ENCODE peak calls at places on chromosome 9, in four cellular contexts. One of them, this sample, is unnamed.

GRCh38 chr9:95446984-95447383 is 69.8 kb downstream of the PTCH1 start:
- DNase-seq in NCI-H2227 treated with DMSO at 0.1 percent for 48 hours: no peak
- DNase-seq in mucosa of gallbladder: no peak
- DNase-seq in activated CD4-positive, CD25-positive, alpha-beta regulatory T cell: no peak
- DNase-seq in this sample: no peak

GRCh38 chr9:83153030-83153429 is 90.1 kb upstream of the RASEF start:
- DNase-seq in NCI-H2227 treated with DMSO at 0.1 percent for 48 hours: no peak
- DNase-seq in mucosa of gallbladder: no peak
- DNase-seq in activated CD4-positive, CD25-positive, alpha-beta regulatory T cell: no peak
- DNase-seq in this sample: no peak

GRCh38 chr9:133360400-133361393 is 4.3 kb downstream of the SURF2 start:
- DNase-seq in NCI-H2227 treated with DMSO at 0.1 percent for 48 hours: no peak
- DNase-seq in mucosa of gallbladder: no peak
- DNase-seq in activated CD4-positive, CD25-positive, alpha-beta regulatory T cell: no peak
- DNase-seq in this sample: no peak

GRCh38 chr9:30120654-30121053 is 2263.8 kb upstream of the ACO1 start:
- DNase-seq in NCI-H2227 treated with DMSO at 0.1 percent for 48 hours: no peak
- DNase-seq in mucosa of gallbladder: peak
- DNase-seq in activated CD4-positive, CD25-positive, alpha-beta regulatory T cell: no peak
- DNase-seq in this sample: no peak

GRCh38 chr9:86354882-86355399 is 731 bp upstream of the TUT7 start:
- DNase-seq in NCI-H2227 treated with DMSO at 0.1 percent for 48 hours: peak
- DNase-seq in mucosa of gallbladder: no peak
- DNase-seq in activated CD4-positive, CD25-positive, alpha-beta regulatory T cell: no peak
- DNase-seq in this sample: no peak

GRCh38 chr9:138053321-138053868 is 175.8 kb downstream of the CACNA1B start:
- DNase-seq in NCI-H2227 treated with DMSO at 0.1 percent for 48 hours: no peak
- DNase-seq in mucosa of gallbladder: no peak
- DNase-seq in activated CD4-positive, CD25-positive, alpha-beta regulatory T cell: no peak
- DNase-seq in this sample: no peak

GRCh38 chr9:136974834-136975535 is 2.3 kb upstream of the PTGDS start:
- DNase-seq in NCI-H2227 treated with DMSO at 0.1 percent for 48 hours: no peak
- DNase-seq in mucosa of gallbladder: no peak
- DNase-seq in activated CD4-positive, CD25-positive, alpha-beta regulatory T cell: no peak
- DNase-seq in this sample: no peak

GRCh38 chr9:84785766-84786547 is 116.4 kb downstream of the NTRK2 start:
- DNase-seq in NCI-H2227 treated with DMSO at 0.1 percent for 48 hours: no peak
- DNase-seq in mucosa of gallbladder: no peak
- DNase-seq in activated CD4-positive, CD25-positive, alpha-beta regulatory T cell: no peak
- DNase-seq in this sample: no peak

GRCh38 chr9:90340421-90340820 is 302.2 kb downstream of the DIRAS2 start:
- DNase-seq in NCI-H2227 treated with DMSO at 0.1 percent for 48 hours: no peak
- DNase-seq in mucosa of gallbladder: peak
- DNase-seq in activated CD4-positive, CD25-positive, alpha-beta regulatory T cell: no peak
- DNase-seq in this sample: no peak

GRCh38 chr9:129262261-129262660 is 84.2 kb upstream of the IER5L start:
- DNase-seq in NCI-H2227 treated with DMSO at 0.1 percent for 48 hours: no peak
- DNase-seq in mucosa of gallbladder: no peak
- DNase-seq in activated CD4-positive, CD25-positive, alpha-beta regulatory T cell: no peak
- DNase-seq in this sample: no peak

GRCh38 chr9:84875193-84875592 is 205.7 kb downstream of the NTRK2 start:
- DNase-seq in NCI-H2227 treated with DMSO at 0.1 percent for 48 hours: no peak
- DNase-seq in mucosa of gallbladder: peak
- DNase-seq in activated CD4-positive, CD25-positive, alpha-beta regulatory T cell: no peak
- DNase-seq in this sample: no peak

GRCh38 chr9:105637787-105638395 is 24.4 kb upstream of the TAL2 start:
- DNase-seq in NCI-H2227 treated with DMSO at 0.1 percent for 48 hours: no peak
- DNase-seq in mucosa of gallbladder: no peak
- DNase-seq in activated CD4-positive, CD25-positive, alpha-beta regulatory T cell: no peak
- DNase-seq in this sample: no peak

GRCh38 chr9:122095010-122095767 is 2.1 kb upstream of the TTLL11 start:
- DNase-seq in NCI-H2227 treated with DMSO at 0.1 percent for 48 hours: peak
- DNase-seq in mucosa of gallbladder: peak
- DNase-seq in activated CD4-positive, CD25-positive, alpha-beta regulatory T cell: no peak
- DNase-seq in this sample: peak

GRCh38 chr9:32968101-32969011 is 33.1 kb downstream of the APTX start:
- DNase-seq in NCI-H2227 treated with DMSO at 0.1 percent for 48 hours: no peak
- DNase-seq in mucosa of gallbladder: peak
- DNase-seq in activated CD4-positive, CD25-positive, alpha-beta regulatory T cell: no peak
- DNase-seq in this sample: peak

GRCh38 chr9:91273853-91274552 is 87.7 kb downstream of the AUH start:
- DNase-seq in NCI-H2227 treated with DMSO at 0.1 percent for 48 hours: no peak
- DNase-seq in mucosa of gallbladder: no peak
- DNase-seq in activated CD4-positive, CD25-positive, alpha-beta regulatory T cell: no peak
- DNase-seq in this sample: no peak

GRCh38 chr9:95425910-95426551 is 90.7 kb downstream of the PTCH1 start:
- DNase-seq in NCI-H2227 treated with DMSO at 0.1 percent for 48 hours: no peak
- DNase-seq in mucosa of gallbladder: no peak
- DNase-seq in activated CD4-positive, CD25-positive, alpha-beta regulatory T cell: no peak
- DNase-seq in this sample: no peak

GRCh38 chr9:114988962-114989599 is 58.7 kb upstream of the TNFSF8 start:
- DNase-seq in NCI-H2227 treated with DMSO at 0.1 percent for 48 hours: no peak
- DNase-seq in mucosa of gallbladder: no peak
- DNase-seq in activated CD4-positive, CD25-positive, alpha-beta regulatory T cell: no peak
- DNase-seq in this sample: no peak

GRCh38 chr9:107933042-107933441 is 443.5 kb upstream of the KLF4 start:
- DNase-seq in NCI-H2227 treated with DMSO at 0.1 percent for 48 hours: no peak
- DNase-seq in mucosa of gallbladder: no peak
- DNase-seq in activated CD4-positive, CD25-positive, alpha-beta regulatory T cell: no peak
- DNase-seq in this sample: no peak

GRCh38 chr9:13915591-13916301 is 398.2 kb downstream of the NFIB start:
- DNase-seq in NCI-H2227 treated with DMSO at 0.1 percent for 48 hours: no peak
- DNase-seq in mucosa of gallbladder: no peak
- DNase-seq in activated CD4-positive, CD25-positive, alpha-beta regulatory T cell: no peak
- DNase-seq in this sample: no peak

GRCh38 chr9:70192707-70193106 is 66.1 kb upstream of the SMC5 start:
- DNase-seq in NCI-H2227 treated with DMSO at 0.1 percent for 48 hours: no peak
- DNase-seq in mucosa of gallbladder: no peak
- DNase-seq in activated CD4-positive, CD25-positive, alpha-beta regulatory T cell: no peak
- DNase-seq in this sample: no peak

GRCh38 chr9:118961857-118962256 is 407.4 kb downstream of the BRINP1 start:
- DNase-seq in NCI-H2227 treated with DMSO at 0.1 percent for 48 hours: no peak
- DNase-seq in mucosa of gallbladder: no peak
- DNase-seq in activated CD4-positive, CD25-positive, alpha-beta regulatory T cell: no peak
- DNase-seq in this sample: no peak

GRCh38 chr9:81849631-81850259 is 78.5 kb upstream of the SPATA31D4 start:
- DNase-seq in NCI-H2227 treated with DMSO at 0.1 percent for 48 hours: no peak
- DNase-seq in mucosa of gallbladder: no peak
- DNase-seq in activated CD4-positive, CD25-positive, alpha-beta regulatory T cell: no peak
- DNase-seq in this sample: no peak

GRCh38 chr9:126818482-126818881 is 13.6 kb downstream of the ZBTB43 start:
- DNase-seq in NCI-H2227 treated with DMSO at 0.1 percent for 48 hours: no peak
- DNase-seq in mucosa of gallbladder: no peak
- DNase-seq in activated CD4-positive, CD25-positive, alpha-beta regulatory T cell: no peak
- DNase-seq in this sample: no peak

GRCh38 chr9:32004431-32005076 is 379.9 kb upstream of the ACO1 start:
- DNase-seq in NCI-H2227 treated with DMSO at 0.1 percent for 48 hours: no peak
- DNase-seq in mucosa of gallbladder: peak
- DNase-seq in activated CD4-positive, CD25-positive, alpha-beta regulatory T cell: no peak
- DNase-seq in this sample: no peak

GRCh38 chr9:34612788-34613390 is 992 bp upstream of the RPP25L start:
- DNase-seq in NCI-H2227 treated with DMSO at 0.1 percent for 48 hours: peak
- DNase-seq in mucosa of gallbladder: peak
- DNase-seq in activated CD4-positive, CD25-positive, alpha-beta regulatory T cell: peak
- DNase-seq in this sample: peak

GRCh38 chr9:89592963-89593775 is 11.6 kb upstream of the GADD45G start:
- DNase-seq in NCI-H2227 treated with DMSO at 0.1 percent for 48 hours: no peak
- DNase-seq in mucosa of gallbladder: no peak
- DNase-seq in activated CD4-positive, CD25-positive, alpha-beta regulatory T cell: no peak
- DNase-seq in this sample: no peak

This sample was measured in memory B cell.